ENCODE peak calls at places on chromosomes 16 and 17, in eight cellular contexts. T is fibroblast of lung, W is breast epithelium, L is tibial artery, B is HCT116, U is aorta, S is A549, C is stomach. Y is an unnamed sample.

GRCh38 chr17:48558057-48558456 is 13.1 kb upstream of the HOXB2 start:
- DNase-seq in T (peak), L (no peak), S (no peak), U (no peak), C (no peak), W (no peak), B (no peak), Y (no peak)

GRCh38 chr17:78142113-78142861 is 3.9 kb upstream of the C17orf99 start:
- DNase-seq in T (peak), S (peak), B (peak), C (peak), L (no peak), W (peak), U (no peak), Y (peak)

GRCh38 chr16:73771196-73771595 is 525.4 kb upstream of the PSMD7 start:
- DNase-seq in U (no peak), W (no peak), L (no peak), B (no peak), T (peak), C (no peak), S (no peak), Y (no peak)

GRCh38 chr17:34781571-34782108 is 179.6 kb downstream of the CCT6B start:
- DNase-seq in T (no peak), B (no peak), L (no peak), W (no peak), U (no peak), S (no peak), C (no peak), Y (no peak)

GRCh38 chr17:60047046-60047445 is 31.7 kb downstream of the HEATR6 start:
- DNase-seq in S (no peak), B (no peak), L (no peak), C (no peak), T (no peak), W (no peak), U (no peak), Y (no peak)

GRCh38 chr17:66677201-66677981 is 157.5 kb upstream of the CACNG5 start:
- DNase-seq in C (no peak), S (no peak), T (peak), U (no peak), W (no peak), B (no peak), L (no peak), Y (peak)

GRCh38 chr16:61131447-61131846 is 904.8 kb downstream of the CDH8 start:
- DNase-seq in C (no peak), U (no peak), T (no peak), L (no peak), S (no peak), B (no peak), W (no peak), Y (no peak)

GRCh38 chr16:88617268-88618031 is 20.9 kb upstream of the IL17C start:
- DNase-seq in W (no peak), C (no peak), B (no peak), L (no peak), S (no peak), U (no peak), T (no peak), Y (no peak)

GRCh38 chr17:3891626-3892094 is 1.2 kb downstream of the CAMKK1 start:
- DNase-seq in B (no peak), L (no peak), T (no peak), U (no peak), S (no peak), W (no peak), C (no peak), Y (no peak)

GRCh38 chr17:29138991-29139682 is 41.1 kb downstream of the MYO18A start:
- DNase-seq in U (no peak), T (no peak), L (peak), S (no peak), W (no peak), B (no peak), C (peak), Y (no peak)

GRCh38 chr17:2905697-2906595 is 109.7 kb downstream of the RAP1GAP2 start:
- DNase-seq in L (no peak), T (no peak), B (no peak), S (no peak), U (no peak), C (no peak), W (no peak), Y (no peak)

GRCh38 chr17:17402558-17402957 is 74.2 kb upstream of the MED9 start:
- DNase-seq in C (no peak), S (no peak), B (no peak), T (no peak), U (no peak), W (no peak), L (no peak), Y (no peak)

GRCh38 chr16:76535-77272 is 1.3 kb upstream of the MPG start:
- DNase-seq in C (peak), U (peak), S (peak), W (no peak), T (peak), L (peak), B (no peak), Y (no peak)

GRCh38 chr16:67447508-67448076 is 16.7 kb downstream of the HSD11B2 start:
- DNase-seq in U (no peak), T (peak), L (no peak), S (peak), C (peak), W (no peak), B (peak), Y (no peak)

GRCh38 chr16:65410801-65411200 is 288.9 kb upstream of the CDH11 start:
- DNase-seq in U (no peak), C (no peak), B (no peak), W (no peak), T (peak), S (no peak), L (no peak), Y (peak)

GRCh38 chr17:72176902-72177660 is 56.3 kb downstream of the SOX9 start:
- DNase-seq in L (no peak), B (no peak), S (no peak), C (no peak), U (no peak), T (no peak), W (no peak), Y (no peak)

GRCh38 chr16:31513126-31513525 is 4.9 kb upstream of the RUSF1 start:
- DNase-seq in C (no peak), T (peak), W (no peak), S (no peak), L (no peak), B (no peak), U (no peak), Y (peak)

GRCh38 chr16:28985611-28986041 is 774 bp downstream of the LAT start:
- DNase-seq in L (no peak), T (no peak), W (no peak), C (no peak), S (no peak), B (no peak), U (no peak), Y (no peak)

GRCh38 chr16:66223176-66223780 is 143.2 kb upstream of the CDH5 start:
- DNase-seq in C (no peak), T (peak), B (no peak), U (no peak), W (no peak), L (peak), S (no peak), Y (no peak)

GRCh38 chr17:57900991-57901743 is 51.3 kb upstream of the MRPS23 start:
- DNase-seq in T (no peak), W (peak), U (no peak), S (no peak), C (peak), B (no peak), L (no peak), Y (peak)

GRCh38 chr17:4110152-4110551 is 32.7 kb downstream of the ZZEF1 start:
- DNase-seq in B (no peak), S (peak), W (no peak), T (peak), C (no peak), U (no peak), L (no peak), Y (no peak)

GRCh38 chr17:8489841-8490240 is 54.2 kb downstream of the NDEL1 start:
- DNase-seq in W (no peak), L (no peak), C (no peak), T (no peak), U (no peak), S (no peak), B (no peak), Y (no peak)

GRCh38 chr17:32314636-32315035 is 27.3 kb downstream of the C17orf75 start:
- DNase-seq in T (no peak), B (no peak), C (no peak), W (no peak), S (no peak), U (no peak), L (no peak), Y (no peak)

GRCh38 chr16:26204138-26204537 is 512.4 kb downstream of the HS3ST4 start:
- DNase-seq in C (no peak), W (no peak), U (no peak), L (no peak), S (no peak), B (no peak), T (no peak), Y (no peak)

GRCh38 chr17:76408037-76408849 is 23.8 kb downstream of the SPHK1 start:
- DNase-seq in T (peak), C (peak), L (peak), W (peak), B (peak), S (peak), U (peak), Y (no peak)

GRCh38 chr17:992933-993332 is 4.0 kb upstream of the TIMM22 start:
- DNase-seq in C (no peak), S (no peak), L (no peak), B (no peak), U (no peak), W (no peak), T (no peak), Y (no peak)

GRCh38 chr17:42076797-42077559 is 21.3 kb downstream of the ZNF385C start:
- DNase-seq in C (no peak), B (no peak), S (no peak), T (no peak), W (no peak), U (no peak), L (no peak), Y (no peak)

GRCh38 chr16:10558746-10559641 is 21.4 kb downstream of the EMP2 start:
- DNase-seq in W (peak), U (peak), S (no peak), T (peak), L (peak), B (no peak), C (peak), Y (no peak)

GRCh38 chr16:79165541-79165940 is 435.0 kb downstream of the MAF start:
- DNase-seq in S (no peak), T (no peak), W (no peak), B (no peak), U (no peak), L (no peak), C (no peak), Y (no peak)

GRCh38 chr16:49441366-49441780 is 67.8 kb downstream of the C16orf78 start:
- DNase-seq in U (peak), S (no peak), W (peak), B (no peak), L (peak), C (peak), T (no peak), Y (no peak)

GRCh38 chr16:2591476-2592240 is 53.8 kb downstream of the PDPK1 start:
- DNase-seq in S (no peak), T (no peak), C (no peak), W (no peak), B (no peak), U (peak), L (no peak), Y (no peak)

GRCh38 chr16:19858654-19859018 is 26.0 kb downstream of the GPRC5B start:
- DNase-seq in U (peak), L (no peak), S (no peak), W (no peak), B (no peak), T (no peak), C (no peak), Y (no peak)
- H3K27ac ChIP-seq in U (no peak), L (no peak), S (no peak), W (peak), B (no peak), T (no peak), C (no peak), Y (no peak)

GRCh38 chr17:81565231-81565630 is 13.1 kb upstream of the FAAP100 start:
- DNase-seq in C (no peak), W (no peak), U (no peak), T (no peak), L (no peak), S (no peak), B (no peak), Y (no peak)
- H3K27ac ChIP-seq in C (no peak), W (peak), U (no peak), T (no peak), L (peak), S (peak), B (no peak), Y (no peak)

GRCh38 chr16:15881794-15882379 is 6.5 kb downstream of the CEP20 start:
- DNase-seq in W (no peak), S (no peak), L (no peak), B (no peak), C (no peak), T (no peak), U (peak), Y (no peak)
- H3K27ac ChIP-seq in W (no peak), S (peak), L (no peak), B (no peak), C (no peak), T (no peak), U (no peak), Y (peak)

DNA sequence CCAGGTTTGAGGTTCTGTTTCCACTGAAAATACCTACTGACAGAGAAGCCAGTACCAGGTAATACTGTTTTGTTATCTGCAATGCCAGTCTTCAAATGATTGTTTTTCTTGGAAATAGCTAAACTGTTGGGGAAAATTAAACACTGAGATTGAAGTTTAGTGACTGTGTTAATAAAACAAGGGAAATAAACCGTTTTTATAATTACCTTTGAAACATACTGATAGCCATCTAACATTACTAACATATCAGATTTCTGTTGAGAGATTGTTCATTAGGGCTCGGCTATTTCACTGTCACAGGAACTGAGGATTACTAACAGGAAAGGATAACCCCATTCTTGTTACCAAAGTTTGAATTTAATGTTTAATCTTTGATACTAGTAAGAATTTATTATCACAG is 42.1 kb downstream of the CYB5B start:
- DNase-seq in T (no peak), S (no peak), L (no peak), B (no peak), C (no peak), W (no peak), U (no peak), Y (no peak)
- H3K27ac ChIP-seq in T (no peak), S (peak), L (no peak), B (peak), C (no peak), W (peak), U (no peak), Y (no peak)

DNA sequence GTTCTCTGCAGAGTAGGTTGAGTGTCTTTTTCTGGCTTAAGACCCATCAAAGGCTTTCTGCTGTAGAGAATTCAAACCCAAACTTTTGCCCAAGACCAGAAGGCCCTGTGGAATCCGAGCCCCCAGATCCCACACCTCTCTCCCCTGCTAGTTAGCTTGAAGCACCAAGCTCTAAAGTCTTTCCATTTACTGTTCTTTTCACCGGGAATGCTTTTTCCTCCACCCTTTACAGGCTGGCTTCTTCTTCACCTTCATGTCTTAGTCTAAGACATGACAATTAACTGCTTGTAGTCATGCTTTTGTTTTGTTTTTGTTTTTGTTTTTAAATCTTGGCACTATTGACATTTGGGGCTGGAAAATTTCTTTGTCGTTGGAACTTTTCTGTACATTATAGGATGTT is 15.5 kb downstream of the HSD17B2 start:
- DNase-seq in S (no peak), C (no peak), T (no peak), B (no peak), W (no peak), L (no peak), U (no peak), Y (no peak)
- H3K27ac ChIP-seq in S (no peak), C (peak), T (no peak), B (no peak), W (no peak), L (no peak), U (no peak), Y (no peak)

DNA sequence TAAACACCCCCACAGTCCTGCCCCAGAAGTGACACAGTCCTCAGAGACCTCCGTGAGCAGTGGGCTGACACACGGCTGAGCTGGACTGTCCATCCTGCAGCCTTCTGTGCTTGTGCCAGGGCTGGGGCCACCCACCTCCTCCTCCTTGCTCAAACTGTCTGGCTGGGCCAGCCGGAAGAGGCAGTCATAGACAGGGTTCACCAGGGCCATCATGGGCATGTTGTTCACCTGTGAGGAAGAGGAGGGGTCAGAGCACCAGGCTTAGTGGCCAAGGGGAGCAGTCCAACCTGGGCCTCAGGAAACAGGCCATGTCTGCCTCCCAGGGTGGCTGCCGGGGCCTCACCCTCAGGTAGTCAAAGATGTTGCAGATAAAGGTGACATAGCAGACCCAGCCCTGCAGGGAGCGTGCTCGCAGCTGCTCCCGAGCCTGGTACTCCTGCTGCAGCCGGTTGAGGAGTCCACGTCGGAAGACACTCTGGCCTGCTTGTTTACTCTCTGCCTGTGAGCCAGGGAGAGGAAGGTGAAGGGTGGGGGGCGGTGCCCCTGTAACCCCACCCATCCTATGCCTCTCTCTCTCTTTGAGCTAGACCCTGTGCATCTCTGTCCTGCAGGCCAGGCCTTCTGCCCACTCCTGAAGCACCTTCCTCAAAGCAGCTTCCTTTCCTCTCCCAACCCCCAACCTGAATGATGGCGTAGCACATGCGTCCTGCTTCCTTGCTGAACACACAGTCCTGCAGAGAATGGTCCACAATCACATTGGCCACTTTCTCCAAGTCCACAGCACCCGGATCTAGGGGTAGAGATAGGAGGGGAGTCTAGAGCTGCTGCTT is 3.4 kb downstream of the MIF4GD start:
- DNase-seq in C (no peak), S (no peak), W (no peak), B (no peak), U (no peak), L (no peak), T (no peak), Y (no peak)
- H3K27ac ChIP-seq in C (no peak), S (no peak), W (peak), B (peak), U (no peak), L (no peak), T (no peak), Y (no peak)

GRCh38 chr16:3949946-3950342 is 69.4 kb upstream of the CREBBP start:
- DNase-seq in C (no peak), U (no peak), L (no peak), S (no peak), W (no peak), B (no peak), T (no peak), Y (no peak)
- H3K27ac ChIP-seq in C (peak), U (peak), L (peak), S (no peak), W (peak), B (no peak), T (peak), Y (no peak)